ENCODE peak calls at places on chromosome 19, in seven cellular contexts. C is HCT116, I is GM12878, V is SK-N-SH, K is K562, W is H1, Z is HepG2. O is an unnamed sample.

GRCh38 chr19:42132851-42133528 is 744 bp upstream of the POU2F2 start:
- DNase-seq in C (peak), W (peak), V (peak), I (peak), K (peak), Z (peak), O (peak)

GRCh38 chr19:11451942-11452813 is 16.7 kb downstream of the PRKCSH start:
- DNase-seq in C (no peak), K (peak), W (no peak), Z (no peak), V (peak), I (no peak), O (no peak)

GRCh38 chr19:53537523-53538377 is at the start of gene ZNF331:
- DNase-seq in Z (peak), C (no peak), I (peak), W (peak), V (peak), K (no peak), O (no peak)

GRCh38 chr19:11496391-11497163 is 9.1 kb downstream of the ZNF653 start:
- DNase-seq in V (peak), I (no peak), Z (peak), C (peak), W (peak), K (peak), O (no peak)

GRCh38 chr19:16587031-16588023 is 15.1 kb upstream of the SLC35E1 start:
- DNase-seq in K (no peak), C (no peak), Z (no peak), I (peak), W (no peak), V (no peak), O (no peak)

GRCh38 chr19:44644391-44645016 is 794 bp downstream of the PVR start:
- DNase-seq in Z (peak), V (peak), W (peak), I (no peak), C (no peak), K (peak), O (no peak)

GRCh38 chr19:17061205-17061604 is 14.0 kb downstream of the HAUS8 start:
- DNase-seq in I (no peak), C (no peak), V (no peak), Z (no peak), W (no peak), K (no peak), O (no peak)

GRCh38 chr19:13098291-13099072 is 4.2 kb downstream of the LYL1 start:
- DNase-seq in W (peak), I (no peak), C (no peak), K (no peak), V (no peak), Z (no peak), O (peak)

GRCh38 chr19:20259615-20260014 is 92.6 kb downstream of the ZNF486 start:
- DNase-seq in V (no peak), Z (no peak), K (no peak), W (peak), C (no peak), I (no peak), O (no peak)

DNA sequence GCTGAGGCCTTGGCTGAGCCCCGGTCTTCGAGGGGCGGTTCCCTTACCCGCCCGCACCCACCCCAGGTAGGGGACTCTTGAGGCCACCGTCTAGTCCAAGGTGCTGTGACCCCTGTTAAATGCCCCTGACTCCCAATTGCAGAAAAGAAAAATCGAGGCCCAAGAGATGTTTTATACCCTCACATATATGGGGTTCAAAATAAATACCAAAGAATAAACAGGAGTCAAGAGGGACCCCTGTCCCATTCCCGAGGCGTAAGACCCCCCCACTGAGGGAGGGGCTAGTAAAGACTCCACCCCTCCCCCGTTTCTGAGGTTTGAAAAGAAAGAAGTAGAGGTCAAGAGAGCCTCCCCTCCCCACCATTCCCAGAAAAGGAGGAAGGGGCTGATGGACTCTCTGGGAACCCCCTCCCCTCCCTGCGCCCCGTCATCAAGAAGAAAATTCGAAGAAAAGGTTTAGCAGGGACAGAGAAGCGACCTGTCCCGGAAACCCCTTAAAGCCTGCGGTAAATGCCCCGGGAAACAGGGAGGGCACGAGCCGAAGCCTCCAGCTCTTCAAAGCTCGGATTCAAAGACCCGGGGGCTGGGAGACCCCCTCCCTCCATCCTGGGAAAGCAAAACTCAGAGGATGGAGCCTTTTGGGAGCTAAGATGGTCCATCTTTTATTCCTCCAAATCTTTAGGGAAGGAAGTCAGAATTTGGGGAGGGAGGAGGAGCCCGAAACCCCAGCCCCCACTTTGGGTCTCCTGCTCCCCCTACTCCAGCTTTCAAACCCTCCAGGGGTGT is 745 bp upstream of the RAB3A start:
- DNase-seq in C (no peak), W (peak), V (peak), I (no peak), Z (no peak), K (no peak), O (no peak)
- TF ChIP-seq JUND in C (no peak), W (no peak), V (no peak), I (peak), Z (no peak), K (no peak), O (no peak)

GRCh38 chr19:10230904-10231623 is at the start of gene S1PR2:
- DNase-seq in V (peak), Z (peak), K (peak), C (peak), W (peak), I (no peak), O (peak)
- TF ChIP-seq JUND in V (no peak), Z (no peak), K (no peak), C (no peak), W (peak), I (no peak), O (no peak)

GRCh38 chr19:6374711-6375410 is 872 bp downstream of the PSPN start:
- DNase-seq in K (no peak), C (no peak), I (no peak), W (no peak), Z (no peak), V (no peak), O (no peak)
- TF ChIP-seq JUND in K (no peak), C (no peak), I (no peak), W (no peak), Z (no peak), V (no peak), O (no peak)

GRCh38 chr19:38229585-38230073 is 5.6 kb upstream of the DPF1 start:
- DNase-seq in K (peak), V (peak), C (peak), W (peak), Z (peak), I (no peak), O (peak)
- TF ChIP-seq JUND in K (no peak), V (no peak), C (no peak), W (no peak), Z (no peak), I (no peak), O (no peak)

GRCh38 chr19:5684694-5685430 is 4.0 kb downstream of the HSD11B1L start:
- DNase-seq in V (no peak), W (no peak), I (no peak), Z (no peak), K (no peak), C (no peak), O (no peak)
- TF ChIP-seq JUND in V (no peak), W (no peak), I (no peak), Z (no peak), K (no peak), C (no peak), O (no peak)

GRCh38 chr19:22422220-22422619 is at the start of gene ZNF98:
- DNase-seq in C (no peak), I (no peak), Z (no peak), K (no peak), W (no peak), V (no peak), O (peak)
- TF ChIP-seq JUND in C (no peak), I (no peak), Z (no peak), K (no peak), W (no peak), V (no peak), O (no peak)

GRCh38 chr19:49475995-49476880 is 2.2 kb downstream of the FLT3LG start:
- DNase-seq in V (peak), W (peak), I (no peak), C (no peak), K (peak), Z (no peak), O (peak)
- TF ChIP-seq JUND in V (no peak), W (no peak), I (no peak), C (no peak), K (no peak), Z (no peak), O (no peak)

DNA sequence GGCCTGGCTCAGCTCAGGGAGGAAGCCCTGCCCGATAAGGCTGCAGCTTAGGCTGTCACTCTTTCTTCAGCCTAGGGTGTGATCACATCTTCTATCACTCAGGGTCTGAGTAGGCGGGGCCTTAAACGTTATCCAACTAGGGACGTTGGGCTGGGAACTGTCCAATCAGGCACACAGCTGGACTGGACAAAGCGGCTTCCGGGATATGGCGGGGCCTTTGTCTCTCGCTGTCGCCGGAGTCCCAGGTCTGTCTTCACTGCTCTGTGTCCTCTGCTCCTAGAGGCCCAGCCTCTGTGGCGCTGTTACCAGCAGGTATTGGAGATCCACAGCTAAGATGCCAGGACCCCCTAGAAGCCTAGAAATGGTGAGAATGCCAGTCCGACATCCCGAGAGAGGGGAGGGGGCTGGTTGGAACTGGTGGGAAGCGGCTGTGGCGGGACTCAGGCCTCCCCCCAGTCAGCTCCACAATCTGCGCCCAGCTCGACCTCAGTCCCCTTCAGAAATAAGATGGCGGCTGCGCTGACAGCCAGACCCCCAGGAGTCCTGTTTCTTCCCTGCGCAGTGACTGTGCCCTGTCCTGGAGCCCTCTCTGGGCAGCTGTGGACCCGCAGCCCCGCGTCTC is at the start of gene ZNF254:
- DNase-seq in C (no peak), K (peak), Z (no peak), V (peak), W (peak), I (peak), O (peak)
- TF ChIP-seq JUND in C (no peak), K (peak), Z (no peak), V (no peak), W (no peak), I (no peak), O (no peak)

GRCh38 chr19:19137556-19138109 is 645 bp downstream of the TMEM161A start:
- DNase-seq in Z (no peak), V (peak), K (peak), I (no peak), W (no peak), C (no peak), O (no peak)

GRCh38 chr19:19140476-19140875 is 2.2 kb upstream of the TMEM161A start:
- DNase-seq in Z (no peak), K (no peak), W (no peak), I (no peak), C (no peak), V (no peak), O (no peak)

GRCh38 chr19:19134687-19135158 is 3.6 kb downstream of the TMEM161A start:
- DNase-seq in Z (no peak), I (no peak), C (no peak), V (peak), W (peak), K (peak), O (no peak)

GRCh38 chr19:19139876-19140229 is 1.6 kb upstream of the TMEM161A start:
- DNase-seq in K (no peak), Z (no peak), V (no peak), I (no peak), W (no peak), C (no peak), O (no peak)

DNA sequence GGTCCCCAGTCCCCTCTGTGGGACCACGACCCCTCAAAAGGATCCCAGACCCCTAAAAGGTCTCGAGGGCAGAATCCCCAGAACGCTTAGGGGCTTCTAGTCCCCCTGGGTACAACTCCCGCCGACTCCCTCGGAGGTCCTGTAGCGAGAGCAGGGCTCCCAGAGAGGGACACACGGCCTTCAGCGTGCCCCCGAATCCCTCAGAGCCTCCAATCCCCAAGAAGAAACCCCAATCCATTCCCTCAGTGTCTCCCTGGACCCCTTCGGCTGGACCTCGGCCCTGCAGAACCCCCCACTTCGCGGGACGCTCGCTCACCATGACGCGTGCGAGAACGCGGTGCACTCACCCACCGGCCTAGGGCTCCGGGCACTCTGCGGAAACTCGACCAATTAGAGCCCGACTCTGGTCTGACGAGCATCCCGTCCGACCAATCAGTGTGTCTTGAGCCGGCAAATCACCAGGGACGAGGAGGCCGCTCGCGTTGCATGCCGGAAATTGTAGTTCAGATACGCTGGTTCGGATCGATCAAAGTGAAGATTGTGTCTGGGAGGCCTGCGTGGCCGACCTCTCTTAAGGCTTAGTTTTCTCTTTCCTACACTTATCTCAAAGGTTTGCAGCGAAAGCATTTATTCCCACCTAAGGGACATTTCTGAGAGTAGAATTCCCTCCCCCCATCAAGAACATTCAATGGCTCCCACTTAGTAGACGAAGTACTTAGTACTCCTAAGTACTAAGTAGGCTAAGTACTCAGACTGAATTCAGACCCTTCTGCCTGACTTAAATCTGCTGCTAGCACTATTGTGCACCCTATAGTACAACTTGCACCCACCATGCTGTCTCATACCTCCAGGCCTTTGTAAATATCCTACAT is at the start of gene TMEM161A:
- DNase-seq in K (peak), V (peak), I (peak), Z (peak), W (peak), C (peak), O (peak)
- TF ChIP-seq JUND in K (peak), V (no peak), I (no peak), Z (no peak), W (no peak), C (no peak), O (no peak)

O was measured in T47D.